ENCODE peak calls at places on chromosomes 7 and 10, in five cellular contexts. One of them, this sample, is unnamed.

GRCh38 chr10:118504044-118504944 is 91.2 kb downstream of the PRLHR start:
- DNase-seq in stimulated activated CD4-positive, alpha-beta T cell treated with anti-CD3 and anti-CD28 coated beads, Interleukin-2, amount 100 ng/mL, for 48 hours: no peak
- DNase-seq in lower leg skin: peak; percentile 50
- DNase-seq in naive thymus-derived CD8-positive, alpha-beta T cell: no peak
- DNase-seq in CD8-positive, alpha-beta memory T cell: no peak
- DNase-seq in this sample: no peak

GRCh38 chr7:36905836-36906235 is 181.5 kb upstream of the AOAH start:
- DNase-seq in lower leg skin: no peak
- DNase-seq in CD8-positive, alpha-beta memory T cell: no peak
- DNase-seq in naive thymus-derived CD8-positive, alpha-beta T cell: no peak
- DNase-seq in stimulated activated CD4-positive, alpha-beta T cell treated with anti-CD3 and anti-CD28 coated beads, Interleukin-2, amount 100 ng/mL, for 48 hours: no peak
- DNase-seq in this sample: no peak

GRCh38 chr7:94059747-94060146 is 55.6 kb upstream of the BET1 start:
- DNase-seq in lower leg skin: no peak
- DNase-seq in naive thymus-derived CD8-positive, alpha-beta T cell: no peak
- DNase-seq in CD8-positive, alpha-beta memory T cell: no peak
- DNase-seq in stimulated activated CD4-positive, alpha-beta T cell treated with anti-CD3 and anti-CD28 coated beads, Interleukin-2, amount 100 ng/mL, for 48 hours: no peak
- DNase-seq in this sample: no peak

GRCh38 chr7:78539825-78540224 is 741.3 kb downstream of the PHTF2 start:
- DNase-seq in stimulated activated CD4-positive, alpha-beta T cell treated with anti-CD3 and anti-CD28 coated beads, Interleukin-2, amount 100 ng/mL, for 48 hours: no peak
- DNase-seq in lower leg skin: no peak
- DNase-seq in naive thymus-derived CD8-positive, alpha-beta T cell: no peak
- DNase-seq in CD8-positive, alpha-beta memory T cell: no peak
- DNase-seq in this sample: no peak

GRCh38 chr7:155351120-155351870 is 53.6 kb downstream of the INSIG1 start:
- DNase-seq in stimulated activated CD4-positive, alpha-beta T cell treated with anti-CD3 and anti-CD28 coated beads, Interleukin-2, amount 100 ng/mL, for 48 hours: no peak
- DNase-seq in naive thymus-derived CD8-positive, alpha-beta T cell: no peak
- DNase-seq in lower leg skin: no peak
- DNase-seq in CD8-positive, alpha-beta memory T cell: no peak
- DNase-seq in this sample: no peak

GRCh38 chr7:80150621-80151273 is 16.1 kb downstream of the GNAI1 start:
- DNase-seq in stimulated activated CD4-positive, alpha-beta T cell treated with anti-CD3 and anti-CD28 coated beads, Interleukin-2, amount 100 ng/mL, for 48 hours: no peak
- DNase-seq in lower leg skin: peak; percentile 41
- DNase-seq in CD8-positive, alpha-beta memory T cell: no peak
- DNase-seq in naive thymus-derived CD8-positive, alpha-beta T cell: no peak
- DNase-seq in this sample: no peak

GRCh38 chr7:50556247-50556976 is 8.8 kb downstream of the DDC start:
- DNase-seq in lower leg skin: no peak
- DNase-seq in stimulated activated CD4-positive, alpha-beta T cell treated with anti-CD3 and anti-CD28 coated beads, Interleukin-2, amount 100 ng/mL, for 48 hours: no peak
- DNase-seq in CD8-positive, alpha-beta memory T cell: no peak
- DNase-seq in naive thymus-derived CD8-positive, alpha-beta T cell: no peak
- DNase-seq in this sample: no peak

GRCh38 chr10:132836248-132836831 is 50.4 kb upstream of the NKX6-2 start:
- DNase-seq in CD8-positive, alpha-beta memory T cell: no peak
- DNase-seq in lower leg skin: peak; percentile 12
- DNase-seq in stimulated activated CD4-positive, alpha-beta T cell treated with anti-CD3 and anti-CD28 coated beads, Interleukin-2, amount 100 ng/mL, for 48 hours: no peak
- DNase-seq in naive thymus-derived CD8-positive, alpha-beta T cell: no peak
- DNase-seq in this sample: no peak

GRCh38 chr7:36625247-36625646 is 99.0 kb downstream of the AOAH start:
- DNase-seq in naive thymus-derived CD8-positive, alpha-beta T cell: no peak
- DNase-seq in stimulated activated CD4-positive, alpha-beta T cell treated with anti-CD3 and anti-CD28 coated beads, Interleukin-2, amount 100 ng/mL, for 48 hours: no peak
- DNase-seq in lower leg skin: no peak
- DNase-seq in CD8-positive, alpha-beta memory T cell: no peak
- DNase-seq in this sample: no peak

This sample was measured in stimulated activated naive B cell treated with anti-CD40 and anti-IgM and Interleukin-4, amounts not matched to agents 10 μg/mL and 1 μg/mL and 100 μg/mL, for 72 hours.